ENCODE peak calls at places on chromosome 12, in four cellular contexts. B is A549, D is HepG2, N is K562. F is an unnamed sample.

GRCh38 chr12:96195845-96196451 is 1.8 kb downstream of the ELK3 start:
- DNase-seq in B (peak), D (no peak), N (peak), F (no peak)

GRCh38 chr12:71439613-71440392 is at the start of gene LGR5:
- DNase-seq in B (peak), D (peak), N (no peak), F (no peak)

GRCh38 chr12:131827961-131828534 is at the start of gene MMP17:
- DNase-seq in B (peak), D (no peak), N (peak), F (no peak)

GRCh38 chr12:21526053-21526452 is at the start of gene SPX:
- DNase-seq in B (peak), D (peak), N (no peak), F (no peak)

GRCh38 chr12:11797317-11797913 is 147.9 kb downstream of the ETV6 start:
- DNase-seq in B (no peak), D (peak), N (no peak), F (no peak)

GRCh38 chr12:16949351-16949750 is 343.4 kb upstream of the LMO3 start:
- DNase-seq in B (no peak), D (no peak), N (no peak), F (no peak)

GRCh38 chr12:112810235-112810917 is 18.8 kb downstream of the RPH3A start:
- DNase-seq in B (no peak), D (no peak), N (no peak), F (no peak)

GRCh38 chr12:124152733-124153132 is 142.2 kb upstream of the RFLNA start:
- DNase-seq in B (no peak), D (no peak), N (no peak), F (no peak)

GRCh38 chr12:10634427-10634826 is 21.0 kb upstream of the MAGOHB start:
- DNase-seq in B (no peak), D (peak), N (no peak), F (no peak)

GRCh38 chr12:79121486-79121885 is 256.9 kb downstream of the SYT1 start:
- DNase-seq in B (peak), D (no peak), N (no peak), F (no peak)

GRCh38 chr12:12661086-12661485 is 34.9 kb downstream of the GPR19 start:
- DNase-seq in B (no peak), D (no peak), N (no peak), F (no peak)

GRCh38 chr12:119911147-119911546 is 34.0 kb upstream of the CIT start:
- DNase-seq in B (no peak), D (no peak), N (no peak), F (no peak)

GRCh38 chr12:132061197-132061596 is 82.9 kb downstream of the DDX51 start:
- DNase-seq in B (no peak), D (no peak), N (no peak), F (no peak)

GRCh38 chr12:31234053-31234835 is 91.7 kb downstream of the SINHCAF start:
- DNase-seq in B (no peak), D (no peak), N (no peak), F (no peak)

GRCh38 chr12:98758331-98758730 is 113.2 kb downstream of the APAF1 start:
- DNase-seq in B (no peak), D (no peak), N (no peak), F (no peak)

GRCh38 chr12:112342587-112342986 is 39.6 kb downstream of the HECTD4 start:
- DNase-seq in B (peak), D (no peak), N (no peak), F (no peak)

GRCh38 chr12:6563448-6564050 is 4.5 kb downstream of the NOP2 start:
- DNase-seq in B (peak), D (peak), N (peak), F (peak)
- TF ChIP-seq PHF8 in B (no peak), D (no peak), N (no peak), F (no peak)

DNA sequence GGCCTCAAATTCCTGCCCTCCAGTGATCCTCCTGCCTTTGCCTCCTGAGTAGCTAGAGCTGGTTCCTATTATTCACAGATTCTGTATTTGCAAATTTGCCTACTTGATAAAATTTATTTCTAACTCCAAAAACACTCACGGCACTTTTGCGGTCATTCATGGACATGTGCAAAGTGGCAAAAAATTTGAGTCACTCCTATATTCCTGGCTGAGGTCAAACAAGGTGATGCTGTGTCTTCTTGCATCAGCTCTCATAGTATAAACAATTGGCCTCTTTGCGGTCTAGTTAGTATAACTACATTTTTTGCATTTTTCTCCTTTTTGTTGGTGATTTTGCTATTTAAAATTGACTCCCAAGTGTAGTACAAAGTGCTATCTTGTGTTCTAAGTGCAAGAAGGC is 24.7 kb downstream of the ATF1 start:
- DNase-seq in B (no peak), D (peak), N (no peak), F (peak)
- TF ChIP-seq PHF8 in B (no peak), D (no peak), N (no peak), F (no peak)

DNA sequence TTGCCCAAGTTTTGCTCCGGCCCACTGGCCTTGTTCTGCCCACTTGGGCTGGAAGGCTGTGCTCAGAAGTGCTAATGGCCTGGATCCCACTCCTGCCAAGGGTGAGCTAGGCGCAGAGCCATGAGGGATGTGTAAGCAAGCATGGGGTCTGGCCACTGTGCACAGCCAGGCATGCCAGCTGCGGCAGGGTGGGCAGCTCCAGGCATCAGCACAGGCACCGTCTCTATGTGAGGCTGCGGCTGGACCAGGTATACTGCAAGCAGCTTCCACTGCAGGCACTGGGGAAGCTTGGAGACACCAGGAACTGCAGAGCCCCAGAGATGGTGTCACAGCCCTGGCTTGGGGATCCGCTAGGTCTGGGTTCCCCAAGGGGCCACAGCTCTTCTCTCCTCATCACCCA is 264.9 kb downstream of the LRIG3 start:
- DNase-seq in B (no peak), D (no peak), N (no peak), F (no peak)
- TF ChIP-seq PHF8 in B (no peak), D (no peak), N (no peak), F (no peak)

DNA sequence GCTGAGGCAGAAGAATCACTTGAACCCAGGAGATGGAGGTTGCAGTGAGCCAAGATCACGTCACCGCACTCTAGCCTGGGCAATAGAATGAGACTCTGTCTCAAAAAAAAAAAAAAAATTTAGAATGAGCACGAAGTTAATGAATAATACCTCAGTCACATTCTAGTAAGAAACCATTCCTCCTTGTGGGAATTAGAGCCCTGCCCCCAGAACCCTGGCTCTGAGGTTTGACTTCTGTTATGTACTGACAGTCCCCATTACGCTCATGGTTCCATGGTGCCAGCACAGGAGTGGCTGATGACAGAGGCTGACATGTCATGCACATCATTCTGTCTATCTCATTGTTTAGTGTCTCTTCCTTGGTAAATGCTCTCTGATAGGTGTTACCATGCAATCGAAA is 132.6 kb upstream of the FGD4 start:
- DNase-seq in B (no peak), D (no peak), N (no peak), F (no peak)
- TF ChIP-seq PHF8 in B (no peak), D (no peak), N (no peak), F (no peak)